ENCODE peak calls at places on chromosome 15, in seven cellular contexts. One of them, this sample, is unnamed.

GRCh38 chr15:31489281-31489680 is 162.6 kb downstream of the KLF13 start:
- DNase-seq in mesenchymal stem cell: no peak
- DNase-seq in mesendoderm: no peak
- DNase-seq in IMR-90: no peak
- DNase-seq in trophoblast cell: no peak
- DNase-seq in H9: peak
- DNase-seq in H1: no peak
- DNase-seq in this sample: no peak

GRCh38 chr15:52146776-52147175 is 34.2 kb upstream of the BCL2L10 start:
- DNase-seq in mesenchymal stem cell: no peak
- DNase-seq in mesendoderm: no peak
- DNase-seq in IMR-90: peak
- DNase-seq in trophoblast cell: no peak
- DNase-seq in H9: no peak
- DNase-seq in H1: no peak
- DNase-seq in this sample: no peak

GRCh38 chr15:70533931-70534742 is 229.2 kb downstream of the UACA start:
- DNase-seq in mesenchymal stem cell: no peak
- DNase-seq in mesendoderm: peak
- DNase-seq in IMR-90: no peak
- DNase-seq in trophoblast cell: no peak
- DNase-seq in H9: no peak
- DNase-seq in H1: no peak
- DNase-seq in this sample: no peak

GRCh38 chr15:44092221-44092620 is 102.8 kb downstream of the FRMD5 start:
- DNase-seq in mesenchymal stem cell: no peak
- DNase-seq in mesendoderm: no peak
- DNase-seq in IMR-90: peak
- DNase-seq in trophoblast cell: peak
- DNase-seq in H9: no peak
- DNase-seq in H1: no peak
- DNase-seq in this sample: no peak

GRCh38 chr15:83858820-83859505 is 205.0 kb downstream of the ADAMTSL3 start:
- DNase-seq in mesenchymal stem cell: no peak
- DNase-seq in mesendoderm: peak
- DNase-seq in IMR-90: peak
- DNase-seq in trophoblast cell: peak
- DNase-seq in H9: no peak
- DNase-seq in H1: no peak
- DNase-seq in this sample: no peak

GRCh38 chr15:85047271-85047948 is 65.8 kb downstream of the PDE8A start:
- DNase-seq in mesenchymal stem cell: peak
- DNase-seq in mesendoderm: peak
- DNase-seq in IMR-90: peak
- DNase-seq in trophoblast cell: peak
- DNase-seq in H9: no peak
- DNase-seq in H1: no peak
- DNase-seq in this sample: no peak

GRCh38 chr15:92634641-92635272 is 20.8 kb downstream of the FAM174B start:
- DNase-seq in mesenchymal stem cell: no peak
- DNase-seq in mesendoderm: peak
- DNase-seq in IMR-90: no peak
- DNase-seq in trophoblast cell: no peak
- DNase-seq in H9: no peak
- DNase-seq in H1: no peak
- DNase-seq in this sample: no peak

GRCh38 chr15:48178612-48178931 is 477 bp upstream of the MYEF2 start:
- DNase-seq in mesenchymal stem cell: no peak
- DNase-seq in mesendoderm: no peak
- DNase-seq in IMR-90: no peak
- DNase-seq in trophoblast cell: no peak
- DNase-seq in H9: no peak
- DNase-seq in H1: no peak
- DNase-seq in this sample: no peak

GRCh38 chr15:76208786-76209424 is 102.4 kb downstream of the ETFA start:
- DNase-seq in mesenchymal stem cell: no peak
- DNase-seq in mesendoderm: no peak
- DNase-seq in IMR-90: peak
- DNase-seq in trophoblast cell: no peak
- DNase-seq in H9: no peak
- DNase-seq in H1: no peak
- DNase-seq in this sample: no peak

GRCh38 chr15:98289747-98290146 is 329.2 kb downstream of the ARRDC4 start:
- DNase-seq in mesenchymal stem cell: no peak
- DNase-seq in mesendoderm: peak
- DNase-seq in IMR-90: no peak
- DNase-seq in trophoblast cell: no peak
- DNase-seq in H9: no peak
- DNase-seq in H1: no peak
- DNase-seq in this sample: no peak

GRCh38 chr15:101765772-101766456 is 37.4 kb upstream of the OR4F6 start:
- DNase-seq in mesenchymal stem cell: no peak
- DNase-seq in mesendoderm: no peak
- DNase-seq in IMR-90: no peak
- DNase-seq in trophoblast cell: no peak
- DNase-seq in H9: no peak
- DNase-seq in H1: no peak
- DNase-seq in this sample: no peak

GRCh38 chr15:69892351-69892750 is 205.4 kb downstream of the TLE3 start:
- DNase-seq in mesenchymal stem cell: no peak
- DNase-seq in mesendoderm: no peak
- DNase-seq in IMR-90: no peak
- DNase-seq in trophoblast cell: no peak
- DNase-seq in H9: no peak
- DNase-seq in H1: no peak
- DNase-seq in this sample: no peak

GRCh38 chr15:73318463-73319351 is 50.1 kb downstream of the HCN4 start:
- DNase-seq in mesenchymal stem cell: no peak
- DNase-seq in mesendoderm: peak
- DNase-seq in IMR-90: no peak
- DNase-seq in trophoblast cell: no peak
- DNase-seq in H9: peak
- DNase-seq in H1: no peak
- DNase-seq in this sample: peak

GRCh38 chr15:52208306-52208946 is 17.2 kb upstream of the GNB5 start:
- DNase-seq in mesenchymal stem cell: peak
- DNase-seq in mesendoderm: peak
- DNase-seq in IMR-90: peak
- DNase-seq in trophoblast cell: peak
- DNase-seq in H9: peak
- DNase-seq in H1: peak
- DNase-seq in this sample: peak

GRCh38 chr15:52171386-52171785 is 19.8 kb downstream of the GNB5 start:
- DNase-seq in mesenchymal stem cell: no peak
- DNase-seq in mesendoderm: peak
- DNase-seq in IMR-90: peak
- DNase-seq in trophoblast cell: no peak
- DNase-seq in H9: no peak
- DNase-seq in H1: no peak
- DNase-seq in this sample: no peak

GRCh38 chr15:70387086-70387485 is 289.4 kb upstream of the TLE3 start:
- DNase-seq in mesenchymal stem cell: no peak
- DNase-seq in mesendoderm: no peak
- DNase-seq in IMR-90: no peak
- DNase-seq in trophoblast cell: peak
- DNase-seq in H9: no peak
- DNase-seq in H1: no peak
- DNase-seq in this sample: no peak

GRCh38 chr15:34264070-34264469 is 39.3 kb downstream of the EMC4 start:
- DNase-seq in mesenchymal stem cell: no peak
- DNase-seq in mesendoderm: no peak
- DNase-seq in IMR-90: no peak
- DNase-seq in trophoblast cell: peak
- DNase-seq in H9: no peak
- DNase-seq in H1: no peak
- DNase-seq in this sample: no peak

GRCh38 chr15:35308802-35309201 is 223.7 kb upstream of the NANOGP8 start:
- DNase-seq in mesenchymal stem cell: peak
- DNase-seq in mesendoderm: peak
- DNase-seq in IMR-90: peak
- DNase-seq in trophoblast cell: peak
- DNase-seq in H9: no peak
- DNase-seq in H1: no peak
- DNase-seq in this sample: no peak

GRCh38 chr15:42402806-42403205 is 43.5 kb downstream of the CAPN3 start:
- DNase-seq in mesenchymal stem cell: no peak
- DNase-seq in mesendoderm: no peak
- DNase-seq in IMR-90: no peak
- DNase-seq in trophoblast cell: no peak
- DNase-seq in H9: no peak
- DNase-seq in H1: no peak
- DNase-seq in this sample: no peak

GRCh38 chr15:55846108-55846707 is 103.3 kb upstream of the PRTG start:
- DNase-seq in mesenchymal stem cell: peak
- DNase-seq in mesendoderm: peak
- DNase-seq in IMR-90: peak
- DNase-seq in trophoblast cell: peak
- DNase-seq in H9: peak
- DNase-seq in H1: peak
- DNase-seq in this sample: peak

GRCh38 chr15:84599906-84600305 is 903 bp upstream of the ZSCAN2 start:
- DNase-seq in mesenchymal stem cell: no peak
- DNase-seq in mesendoderm: no peak
- DNase-seq in IMR-90: no peak
- DNase-seq in trophoblast cell: no peak
- DNase-seq in H9: no peak
- DNase-seq in H1: no peak
- DNase-seq in this sample: no peak

GRCh38 chr15:97316362-97316761 is 644.1 kb upstream of the ARRDC4 start:
- DNase-seq in mesenchymal stem cell: no peak
- DNase-seq in mesendoderm: peak
- DNase-seq in IMR-90: no peak
- DNase-seq in trophoblast cell: no peak
- DNase-seq in H9: no peak
- DNase-seq in H1: no peak
- DNase-seq in this sample: no peak

GRCh38 chr15:56760186-56760585 is 26.9 kb upstream of the ZNF280D start:
- DNase-seq in mesenchymal stem cell: peak
- DNase-seq in mesendoderm: no peak
- DNase-seq in IMR-90: peak
- DNase-seq in trophoblast cell: no peak
- DNase-seq in H9: no peak
- DNase-seq in H1: no peak
- DNase-seq in this sample: no peak

GRCh38 chr15:25182736-25183445 is 228.1 kb downstream of the SNRPN start:
- DNase-seq in mesenchymal stem cell: no peak
- DNase-seq in mesendoderm: peak
- DNase-seq in IMR-90: no peak
- DNase-seq in trophoblast cell: no peak
- DNase-seq in H9: peak
- DNase-seq in H1: no peak
- DNase-seq in this sample: no peak

GRCh38 chr15:62782100-62782791 is 260.3 kb upstream of the TPM1 start:
- DNase-seq in mesenchymal stem cell: peak
- DNase-seq in mesendoderm: peak
- DNase-seq in IMR-90: peak
- DNase-seq in trophoblast cell: peak
- DNase-seq in H9: peak
- DNase-seq in H1: no peak
- DNase-seq in this sample: peak

GRCh38 chr15:91113036-91113435 is 13.0 kb downstream of the SV2B start:
- DNase-seq in mesenchymal stem cell: no peak
- DNase-seq in mesendoderm: peak
- DNase-seq in IMR-90: no peak
- DNase-seq in trophoblast cell: peak
- DNase-seq in H9: peak
- DNase-seq in H1: no peak
- DNase-seq in this sample: no peak

GRCh38 chr15:91114301-91114700 is 14.2 kb downstream of the SV2B start:
- DNase-seq in mesenchymal stem cell: no peak
- DNase-seq in mesendoderm: no peak
- DNase-seq in IMR-90: no peak
- DNase-seq in trophoblast cell: no peak
- DNase-seq in H9: no peak
- DNase-seq in H1: no peak
- DNase-seq in this sample: no peak

GRCh38 chr15:91116379-91117067 is 16.5 kb downstream of the SV2B start:
- DNase-seq in mesenchymal stem cell: no peak
- DNase-seq in mesendoderm: no peak
- DNase-seq in IMR-90: no peak
- DNase-seq in trophoblast cell: no peak
- DNase-seq in H9: no peak
- DNase-seq in H1: no peak
- DNase-seq in this sample: no peak

GRCh38 chr15:91118796-91119590 is 18.9 kb downstream of the SV2B start:
- DNase-seq in mesenchymal stem cell: no peak
- DNase-seq in mesendoderm: no peak
- DNase-seq in IMR-90: no peak
- DNase-seq in trophoblast cell: no peak
- DNase-seq in H9: no peak
- DNase-seq in H1: no peak
- DNase-seq in this sample: no peak

GRCh38 chr15:91117375-91117774 is 17.3 kb downstream of the SV2B start:
- DNase-seq in mesenchymal stem cell: no peak
- DNase-seq in mesendoderm: no peak
- DNase-seq in IMR-90: no peak
- DNase-seq in trophoblast cell: no peak
- DNase-seq in H9: no peak
- DNase-seq in H1: no peak
- DNase-seq in this sample: no peak
- H2BK120ac ChIP-seq in mesenchymal stem cell: no peak
- H2BK120ac ChIP-seq in mesendoderm: no peak
- H2BK120ac ChIP-seq in IMR-90: no peak
- H2BK120ac ChIP-seq in trophoblast cell: no peak
- H2BK120ac ChIP-seq in H9: no peak
- H2BK120ac ChIP-seq in H1: no peak
- H2BK120ac ChIP-seq in this sample: no peak

DNA sequence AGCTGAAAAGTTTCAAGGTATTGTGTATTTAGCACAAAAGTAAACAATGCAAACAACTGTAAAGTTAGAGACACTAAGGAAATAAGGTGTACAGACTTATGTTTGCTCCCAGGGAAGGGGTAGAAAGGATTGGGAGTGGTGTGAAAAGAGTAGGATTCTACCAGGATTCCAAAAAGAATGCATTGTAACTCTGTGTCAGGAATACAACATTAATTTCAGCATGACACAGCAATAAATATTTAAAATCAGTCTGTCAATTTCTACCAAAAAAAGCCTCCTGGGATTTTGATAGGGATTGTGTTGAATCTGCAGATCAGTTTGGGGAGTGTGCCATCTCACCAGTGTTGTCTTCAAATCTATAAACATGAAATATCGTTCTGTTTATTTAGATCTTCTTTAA is 73.4 kb downstream of the LRRC28 start:
- DNase-seq in mesenchymal stem cell: no peak
- DNase-seq in mesendoderm: no peak
- DNase-seq in IMR-90: no peak
- DNase-seq in trophoblast cell: no peak
- DNase-seq in H9: no peak
- DNase-seq in H1: no peak
- DNase-seq in this sample: no peak
- H3K27ac ChIP-seq in mesenchymal stem cell: peak
- H3K27ac ChIP-seq in mesendoderm: no peak
- H3K27ac ChIP-seq in IMR-90: no peak
- H3K27ac ChIP-seq in trophoblast cell: no peak
- H3K27ac ChIP-seq in H9: no peak
- H3K27ac ChIP-seq in H1: no peak
- H3K27ac ChIP-seq in this sample: no peak

GRCh38 chr15:50880221-50880620 is 28.3 kb upstream of the AP4E1 start:
- DNase-seq in mesenchymal stem cell: no peak
- DNase-seq in mesendoderm: no peak
- DNase-seq in IMR-90: no peak
- DNase-seq in trophoblast cell: no peak
- DNase-seq in H9: no peak
- DNase-seq in H1: no peak
- DNase-seq in this sample: no peak
- H2BK120ac ChIP-seq in mesenchymal stem cell: no peak
- H2BK120ac ChIP-seq in mesendoderm: no peak
- H2BK120ac ChIP-seq in IMR-90: peak
- H2BK120ac ChIP-seq in trophoblast cell: no peak
- H2BK120ac ChIP-seq in H9: no peak
- H2BK120ac ChIP-seq in H1: no peak
- H2BK120ac ChIP-seq in this sample: no peak

GRCh38 chr15:68271854-68272471 is 5.6 kb upstream of the FEM1B start:
- DNase-seq in mesenchymal stem cell: peak
- DNase-seq in mesendoderm: peak
- DNase-seq in IMR-90: peak
- DNase-seq in trophoblast cell: peak
- DNase-seq in H9: peak
- DNase-seq in H1: no peak
- DNase-seq in this sample: no peak
- H3K27ac ChIP-seq in mesenchymal stem cell: peak
- H3K27ac ChIP-seq in mesendoderm: no peak
- H3K27ac ChIP-seq in IMR-90: peak
- H3K27ac ChIP-seq in trophoblast cell: peak
- H3K27ac ChIP-seq in H9: no peak
- H3K27ac ChIP-seq in H1: no peak
- H3K27ac ChIP-seq in this sample: no peak

This sample was measured in neuronal stem cell.